ENCODE peak calls at places on chromosomes 12 and 14, in eight cellular contexts. L is SK-N-SH, Y is GM12878, T is H1, X is endothelial cell of umbilical vein, D is A549, B is WTC11, N is K562. P is an unnamed sample.

GRCh38 chr12:116601524-116601923 is 42.3 kb downstream of the MAP1LC3B2 start:
- DNase-seq in L (no peak), D (no peak), Y (no peak), X (peak; percentile 26), T (no peak), B (no peak), N (peak; percentile 31), P (peak; percentile 97)

GRCh38 chr12:1935700-1936378 is 17.4 kb upstream of the CACNA2D4 start:
- DNase-seq in X (no peak), D (no peak), L (peak; percentile 30), N (no peak), T (peak; percentile 41), Y (no peak), B (no peak), P (no peak)

GRCh38 chr14:53953002-53953827 is 3.4 kb downstream of the BMP4 start:
- DNase-seq in L (peak; percentile 75), T (peak; percentile 86), Y (no peak), X (peak; percentile 94), D (peak; percentile 71), N (peak; percentile 23), B (peak; percentile 81), P (no peak)

GRCh38 chr12:47449797-47450196 is 256.0 kb downstream of the RPAP3 start:
- DNase-seq in X (no peak), L (no peak), Y (no peak), B (no peak), D (no peak), N (no peak), T (no peak), P (no peak)

GRCh38 chr14:103705158-103705523 is 10.1 kb downstream of the XRCC3 start:
- DNase-seq in T (no peak), L (no peak), N (no peak), Y (no peak), B (no peak), X (peak; percentile 86), D (no peak), P (no peak)

GRCh38 chr14:69571879-69572633 is 2.6 kb downstream of the CCDC177 start:
- DNase-seq in T (peak; percentile 69), L (peak; percentile 84), B (peak; percentile 61), N (peak; percentile 38), Y (no peak), X (no peak), D (no peak), P (peak; percentile 8)

GRCh38 chr14:24360281-24360680 is 7.7 kb upstream of the NFATC4 start:
- DNase-seq in L (no peak), D (no peak), T (no peak), X (no peak), Y (no peak), B (no peak), N (no peak), P (no peak)

GRCh38 chr12:22164101-22164500 is 118.1 kb downstream of the CMAS start:
- DNase-seq in N (no peak), D (no peak), L (no peak), X (no peak), T (no peak), Y (no peak), B (no peak), P (peak; percentile 26)

GRCh38 chr14:104129556-104129955 is 8.8 kb upstream of the KIF26A start:
- DNase-seq in N (no peak), B (no peak), L (no peak), Y (no peak), X (no peak), D (no peak), T (no peak), P (no peak)

GRCh38 chr14:65142429-65142828 is 40.1 kb upstream of the MAX start:
- DNase-seq in T (no peak), B (no peak), Y (no peak), N (no peak), D (no peak), X (no peak), L (no peak), P (no peak)

GRCh38 chr12:54587315-54587821 is 1.1 kb downstream of the PPP1R1A start:
- DNase-seq in Y (no peak), B (no peak), T (no peak), N (no peak), D (no peak), L (no peak), X (no peak), P (no peak)

GRCh38 chr12:43287991-43288390 is 264.0 kb downstream of the ADAMTS20 start:
- DNase-seq in X (peak; percentile 39), D (no peak), Y (no peak), N (no peak), T (no peak), B (no peak), L (no peak), P (no peak)

GRCh38 chr12:109725321-109726105 is 11.9 kb downstream of the FAM222A start:
- DNase-seq in X (no peak), N (no peak), T (no peak), L (peak; percentile 17), Y (no peak), D (no peak), B (no peak), P (no peak)

GRCh38 chr14:90056821-90057220 is 5.0 kb upstream of the KCNK13 start:
- DNase-seq in B (peak; percentile 35), X (no peak), Y (no peak), N (no peak), T (no peak), L (no peak), D (no peak), P (no peak)

GRCh38 chr12:42360747-42361403 is 34.9 kb downstream of the PPHLN1 start:
- DNase-seq in L (no peak), Y (no peak), X (peak; percentile 11), D (no peak), T (no peak), N (no peak), B (no peak), P (no peak)

GRCh38 chr14:104592292-104592672 is 12.3 kb downstream of the TMEM179 start:
- DNase-seq in X (no peak), N (no peak), L (no peak), T (no peak), D (no peak), Y (no peak), B (no peak), P (no peak)

GRCh38 chr12:51752490-51752889 is 96.0 kb downstream of the FIGNL2 start:
- DNase-seq in T (no peak), N (peak; percentile 20), X (peak; percentile 93), D (no peak), Y (no peak), L (no peak), B (no peak), P (no peak)

GRCh38 chr12:83149987-83150386 is 463.3 kb downstream of the TMTC2 start:
- DNase-seq in D (no peak), L (no peak), B (no peak), N (no peak), T (no peak), X (no peak), Y (no peak), P (no peak)

GRCh38 chr12:83145325-83145724 is 458.6 kb downstream of the TMTC2 start:
- DNase-seq in Y (no peak), B (no peak), X (no peak), N (no peak), T (no peak), L (no peak), D (no peak), P (no peak)

GRCh38 chr12:83153156-83153555 is 466.4 kb downstream of the TMTC2 start:
- DNase-seq in L (no peak), D (no peak), X (no peak), Y (peak; percentile 3), N (no peak), B (no peak), T (no peak), P (no peak)

GRCh38 chr12:83147341-83147740 is 460.6 kb downstream of the TMTC2 start:
- DNase-seq in X (no peak), N (no peak), L (no peak), Y (no peak), T (no peak), B (no peak), D (no peak), P (no peak)

DNA sequence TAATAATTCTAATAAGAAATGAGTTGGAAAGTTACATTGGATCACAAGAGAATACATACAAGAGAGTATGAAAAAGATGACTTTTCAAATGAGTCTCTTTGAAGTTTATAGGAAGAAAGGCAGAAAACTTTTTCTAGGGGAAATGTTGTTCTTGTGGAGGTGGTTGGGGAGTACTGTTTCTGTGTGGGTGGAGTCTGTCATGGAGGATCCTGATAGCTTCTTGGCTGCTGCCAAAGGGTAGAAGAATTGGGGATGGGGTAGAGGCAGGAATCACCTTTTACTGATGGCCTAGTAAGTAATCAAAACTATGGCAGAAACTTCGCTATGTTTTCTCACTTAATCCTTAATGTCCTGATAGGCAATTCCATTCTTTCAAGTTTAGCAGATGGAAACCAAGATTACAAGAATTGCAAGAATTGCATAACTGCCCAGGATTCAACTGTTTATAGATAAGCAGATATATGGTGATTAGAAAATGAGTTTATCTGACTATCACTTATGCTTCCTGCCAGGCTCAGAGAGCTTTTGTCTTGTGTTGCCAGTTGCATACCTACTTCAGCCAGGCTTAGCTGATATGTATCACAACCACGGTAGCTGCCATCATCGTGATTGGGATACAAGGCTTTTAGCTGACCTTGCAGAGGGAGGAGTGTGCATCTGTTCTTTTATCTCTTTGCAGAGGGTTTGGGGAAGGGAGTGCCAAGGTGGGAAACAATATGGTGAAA is 463.9 kb downstream of the TMTC2 start:
- DNase-seq in N (peak; percentile 42), T (no peak), X (no peak), D (no peak), L (no peak), Y (no peak), B (no peak), P (no peak)
- TF ChIP-seq CTCF in N (no peak), T (no peak), X (no peak), D (no peak), L (no peak), Y (no peak), B (no peak), P (no peak)

GRCh38 chr14:20376071-20376588 is 32.7 kb downstream of the PARP2 start:
- DNase-seq in Y (no peak), N (no peak), L (no peak), B (no peak), T (no peak), X (no peak), D (no peak), P (no peak)
- TF ChIP-seq MAX in Y (no peak), N (no peak), L (no peak), B (no peak), T (no peak), X (no peak), D (no peak), P (no peak)

GRCh38 chr14:27485193-27485592 is 887.4 kb upstream of the NOVA1 start:
- DNase-seq in T (no peak), B (no peak), N (no peak), L (no peak), X (no peak), Y (no peak), D (no peak), P (no peak)
- TF ChIP-seq CTCF in T (no peak), B (no peak), N (no peak), L (no peak), X (no peak), Y (no peak), D (no peak), P (no peak)

DNA sequence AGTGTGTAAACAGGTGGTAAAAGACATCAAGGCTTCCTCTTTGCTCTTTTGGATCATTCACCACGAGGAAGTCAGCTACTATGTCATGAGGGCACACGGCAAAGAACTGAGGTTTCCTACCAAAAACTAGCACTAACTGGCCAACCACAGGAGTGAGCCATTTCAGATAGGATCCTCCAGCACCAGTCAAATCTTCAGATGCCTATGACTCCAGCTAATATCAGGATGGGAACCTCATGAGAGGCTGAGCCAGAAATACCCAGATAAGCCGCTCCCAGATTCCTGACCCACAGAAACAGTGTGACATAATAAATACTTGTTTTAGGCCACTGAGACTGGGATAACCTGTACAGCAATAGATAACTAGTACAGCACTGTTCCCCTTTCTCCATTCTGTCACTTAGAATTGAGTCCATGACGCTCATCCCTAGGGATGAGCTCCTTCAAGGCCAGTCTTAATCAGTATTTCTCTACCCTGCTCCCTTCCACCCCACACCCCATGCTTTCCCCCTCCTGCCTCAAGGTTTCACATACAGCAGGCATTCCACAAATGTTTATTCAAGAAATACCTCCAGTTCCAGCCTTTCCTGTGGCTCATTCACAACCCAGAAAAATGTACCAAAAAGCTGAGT is 68.4 kb downstream of the PPM1H start:
- DNase-seq in X (peak; percentile 65), L (no peak), N (no peak), Y (no peak), D (peak; percentile 58), B (peak; percentile 15), T (no peak), P (no peak)
- TF ChIP-seq MAX in X (no peak), L (no peak), N (no peak), Y (no peak), D (peak; percentile 67), B (no peak), T (no peak), P (no peak)